ENCODE peak calls at places on chromosomes 2 and 18, in five cellular contexts. E is effector memory CD4-positive, alpha-beta T cell; U is neural progenitor cell; O is GM23248; D is trophoblast cell. I is an unnamed sample. For H3K36me3 and H3K4me1, the result is how much of the 10 kb centered on the place peaks cover.

GRCh38 chr2:161166538-161167409 is 6.5 kb downstream of the TANK start:
- DNase-seq in U (no peak), D (no peak), O (no peak), E (peak), I (no peak)

GRCh38 chr2:172376505-172377125 is 50.8 kb upstream of the ITGA6 start:
- DNase-seq in D (no peak), E (no peak), U (no peak), O (no peak), I (no peak)

GRCh38 chr2:37629529-37629928 is 41.9 kb downstream of the CDC42EP3 start:
- DNase-seq in D (no peak), U (no peak), E (no peak), O (peak), I (no peak)

GRCh38 chr2:29583548-29584121 is 337.8 kb downstream of the ALK start:
- DNase-seq in E (no peak), O (no peak), D (no peak), U (no peak), I (peak)

GRCh38 chr2:6653281-6653750 is 212.4 kb downstream of the CMPK2 start:
- DNase-seq in D (peak), U (no peak), E (no peak), O (no peak), I (no peak)

GRCh38 chr2:122643725-122644329 is 888.4 kb downstream of the TSN start:
- DNase-seq in U (no peak), D (no peak), O (peak), E (no peak), I (peak)

GRCh38 chr2:43375746-43376522 is 149.5 kb upstream of the ZFP36L2 start:
- DNase-seq in E (no peak), O (no peak), U (no peak), D (no peak), I (no peak)

GRCh38 chr2:199603748-199604291 is 146.1 kb upstream of the SATB2 start:
- DNase-seq in E (no peak), O (peak), D (no peak), U (peak), I (no peak)

GRCh38 chr2:191910518-191910917 is 63.6 kb upstream of the CAVIN2 start:
- DNase-seq in E (no peak), D (no peak), U (no peak), O (peak), I (no peak)

GRCh38 chr2:137507237-137507636 is 457.0 kb upstream of the HNMT start:
- DNase-seq in E (no peak), O (no peak), U (no peak), D (no peak), I (no peak)

DNA sequence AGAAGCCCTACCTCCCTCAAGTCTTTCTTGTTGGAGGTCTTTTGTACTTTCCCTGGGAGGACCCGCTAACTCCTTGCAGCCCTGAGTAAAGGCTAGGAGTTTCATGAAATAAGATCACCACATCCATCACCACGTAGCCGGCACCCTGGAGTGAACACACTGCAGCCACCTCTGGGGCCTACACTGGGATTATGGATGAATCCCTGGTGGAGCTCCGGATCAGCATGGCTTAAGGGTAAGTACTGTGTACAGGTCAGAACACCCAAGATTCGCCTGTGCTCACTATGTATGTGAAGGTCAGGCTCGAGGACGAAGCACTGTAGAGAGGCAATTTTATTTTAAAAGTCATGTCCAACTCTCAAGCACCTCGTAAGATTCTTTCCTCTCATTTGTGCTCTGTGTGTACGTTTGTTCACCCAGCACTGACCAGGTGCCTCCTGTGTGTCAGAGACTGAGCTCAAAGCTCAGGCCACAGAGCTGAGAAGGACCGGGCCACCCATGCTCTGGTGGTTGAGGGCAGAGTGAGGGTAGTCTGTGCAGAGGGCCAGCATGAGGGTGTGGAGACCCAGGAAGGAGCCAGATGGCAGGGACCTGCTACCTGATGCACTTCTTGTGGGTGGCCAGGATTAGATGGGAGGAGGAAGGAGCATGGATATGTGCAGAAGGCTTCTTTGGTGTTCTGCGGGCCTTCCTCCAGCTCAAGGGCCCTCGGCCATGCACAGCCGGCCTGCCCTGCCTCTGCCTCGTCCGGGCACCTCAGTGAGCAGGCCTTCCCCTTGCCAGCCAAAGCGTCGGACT is 66.7 kb upstream of the TFCP2L1 start:
- DNase-seq in U (no peak), D (no peak), E (no peak), O (no peak), I (no peak)
- H3K36me3 ChIP-seq in U (under half), D (under half), E (half or more), O (under half), I (under half)

GRCh38 chr2:234292205-234292954 is 204.5 kb downstream of the ARL4C start:
- DNase-seq in E (peak), D (no peak), U (no peak), O (no peak), I (no peak)
- H3K4me1 ChIP-seq in E (half or more), D (under half), U (under half), O (under half), I (under half)

DNA sequence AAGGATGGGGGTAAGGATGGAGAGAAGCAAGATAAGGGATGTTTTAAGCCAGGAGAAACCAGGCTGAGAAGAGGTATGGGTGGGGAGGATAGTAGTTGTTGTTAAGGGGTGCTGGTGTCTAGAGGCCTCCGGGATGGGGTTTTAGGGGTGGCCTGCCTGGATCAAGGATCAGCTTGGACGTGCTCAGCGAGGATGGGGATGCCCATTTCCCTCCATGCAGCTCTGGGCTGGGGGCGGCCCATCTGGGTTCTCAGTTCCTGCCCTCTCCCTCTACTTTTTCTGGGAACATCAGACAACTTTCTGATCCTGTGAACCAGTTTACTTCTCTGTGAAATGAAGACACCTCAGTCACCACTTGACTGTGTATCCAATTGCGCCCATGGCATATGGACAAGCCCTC is 10.1 kb downstream of the B3GNT2 start:
- DNase-seq in O (no peak), E (no peak), U (no peak), D (no peak), I (no peak)
- H3K36me3 ChIP-seq in O (under half), E (under half), U (under half), D (under half), I (under half)

GRCh38 chr2:131064589-131065232 is 28.5 kb downstream of the FAM168B start:
- DNase-seq in U (no peak), E (no peak), D (no peak), O (no peak), I (no peak)

GRCh38 chr2:131058214-131058613 is 35.0 kb downstream of the FAM168B start:
- DNase-seq in D (no peak), E (no peak), O (no peak), U (no peak), I (no peak)

GRCh38 chr2:131058905-131059304 is 34.4 kb downstream of the FAM168B start:
- DNase-seq in D (no peak), O (no peak), U (no peak), E (no peak), I (no peak)

GRCh38 chr2:131063501-131064283 is 29.6 kb downstream of the FAM168B start:
- DNase-seq in D (no peak), O (no peak), U (no peak), E (no peak), I (no peak)

DNA sequence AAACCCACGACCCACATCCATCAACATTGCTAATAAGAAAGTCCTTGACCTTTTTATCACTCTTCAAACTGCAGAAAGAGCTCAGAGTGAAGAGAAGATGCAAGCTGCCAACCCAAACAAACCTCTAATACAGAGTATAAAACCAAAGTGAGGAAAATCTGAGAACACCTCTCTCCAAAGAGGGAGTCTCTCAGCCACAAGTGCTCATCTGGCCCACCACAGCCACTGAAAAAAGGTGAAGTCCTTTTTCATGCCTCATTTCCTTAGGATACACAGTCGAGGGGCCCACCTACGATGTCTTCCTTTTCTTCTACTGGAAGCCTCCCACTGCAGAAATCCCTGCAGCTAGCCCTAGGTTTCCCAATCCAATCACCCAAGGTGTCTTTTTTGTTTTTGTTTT is 31.2 kb downstream of the FAM168B start:
- DNase-seq in U (no peak), D (no peak), O (no peak), E (no peak), I (no peak)
- H3K4me1 ChIP-seq in U (under half), D (under half), O (under half), E (under half), I (under half)

DNA sequence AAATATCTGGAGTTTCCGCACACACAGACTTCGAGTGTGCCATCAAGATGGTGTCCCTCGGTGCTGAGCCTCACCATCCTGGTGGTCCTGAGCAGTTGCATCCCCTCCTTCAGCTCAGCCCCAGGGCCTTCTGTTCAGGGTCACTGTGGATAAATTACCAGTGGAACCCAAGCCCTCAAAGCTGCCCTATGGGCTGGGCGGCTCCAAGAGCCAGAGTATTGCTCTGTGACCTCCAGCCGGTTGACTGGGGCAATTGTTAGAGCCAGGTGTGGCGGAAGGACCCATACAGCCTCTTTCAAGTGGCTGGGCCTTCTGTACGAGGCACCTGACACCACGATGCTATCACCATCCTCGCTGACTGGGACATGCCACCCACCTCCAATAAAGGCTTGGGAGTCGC is 215.5 kb downstream of the GBX2 start:
- DNase-seq in E (no peak), O (no peak), U (no peak), D (no peak), I (no peak)
- H3K36me3 ChIP-seq in E (under half), O (under half), U (under half), D (under half), I (under half)

GRCh38 chr18:37395138-37395537 is 170.5 kb downstream of the CELF4 start:
- DNase-seq in D (no peak), E (no peak), O (no peak), U (no peak), I (no peak)

GRCh38 chr18:37397814-37398213 is 167.8 kb downstream of the CELF4 start:
- DNase-seq in D (no peak), O (no peak), E (no peak), U (no peak), I (no peak)

GRCh38 chr18:37398248-37398920 is 167.2 kb downstream of the CELF4 start:
- DNase-seq in U (no peak), D (no peak), O (peak), E (no peak), I (no peak)

GRCh38 chr18:37395631-37396030 is 170.0 kb downstream of the CELF4 start:
- DNase-seq in D (no peak), E (no peak), U (no peak), O (no peak), I (no peak)

DNA sequence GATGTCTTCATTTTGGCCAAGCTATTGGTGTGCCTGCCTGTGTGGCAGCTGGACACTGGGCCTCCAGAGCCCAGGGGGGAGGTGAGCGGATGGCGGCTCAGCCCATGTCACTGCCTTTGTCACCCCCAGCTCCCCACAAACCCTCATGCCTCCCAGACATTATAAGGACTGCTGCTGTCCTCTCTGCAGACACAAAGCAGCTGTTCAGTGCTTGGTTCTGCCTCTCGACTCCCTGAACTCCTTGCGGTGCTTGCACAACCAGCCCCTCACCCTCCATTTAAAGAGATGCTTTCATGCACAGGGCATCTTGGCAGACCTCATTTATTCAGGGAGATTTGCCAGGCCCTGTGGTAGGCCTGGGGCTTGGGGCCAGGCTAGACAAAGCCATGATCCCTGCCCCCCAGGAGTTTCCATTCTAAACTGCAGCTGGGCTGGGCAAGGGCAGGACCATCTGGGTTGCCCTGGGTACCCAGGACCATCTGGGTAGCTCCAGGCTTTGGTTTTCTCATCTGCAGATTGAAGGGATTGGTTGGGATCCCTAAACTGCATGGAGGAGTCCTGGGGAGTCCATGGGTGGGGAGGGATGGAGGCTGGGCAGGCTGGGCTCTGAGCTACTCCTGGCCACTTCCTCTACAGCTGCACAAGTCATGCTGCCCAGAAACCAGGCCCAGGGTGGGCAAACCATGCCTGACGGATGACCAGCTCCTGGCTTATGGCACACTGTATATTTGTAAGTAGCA is 168.4 kb downstream of the CELF4 start:
- DNase-seq in E (no peak), U (no peak), O (no peak), D (no peak), I (no peak)
- H3K4me1 ChIP-seq in E (under half), U (under half), O (under half), D (under half), I (under half)

GRCh38 chr2:8737571-8738175 is 55.8 kb downstream of the ID2 start:
- DNase-seq in E (no peak), O (peak), U (no peak), D (no peak), I (no peak)
- H3K36me3 ChIP-seq in E (under half), O (under half), U (under half), D (under half), I (under half)

GRCh38 chr2:68385907-68386287 is 20.8 kb downstream of the PLEK start:
- DNase-seq in E (no peak), U (no peak), D (no peak), O (no peak), I (no peak)

GRCh38 chr2:68386362-68386761 is 21.3 kb downstream of the PLEK start:
- DNase-seq in D (no peak), E (no peak), U (no peak), O (no peak), I (no peak)

GRCh38 chr2:68384485-68385107 is 19.5 kb downstream of the PLEK start:
- DNase-seq in O (no peak), U (no peak), E (no peak), D (no peak), I (no peak)

GRCh38 chr2:68383778-68384177 is 18.7 kb downstream of the PLEK start:
- DNase-seq in U (no peak), E (no peak), O (no peak), D (no peak), I (no peak)

DNA sequence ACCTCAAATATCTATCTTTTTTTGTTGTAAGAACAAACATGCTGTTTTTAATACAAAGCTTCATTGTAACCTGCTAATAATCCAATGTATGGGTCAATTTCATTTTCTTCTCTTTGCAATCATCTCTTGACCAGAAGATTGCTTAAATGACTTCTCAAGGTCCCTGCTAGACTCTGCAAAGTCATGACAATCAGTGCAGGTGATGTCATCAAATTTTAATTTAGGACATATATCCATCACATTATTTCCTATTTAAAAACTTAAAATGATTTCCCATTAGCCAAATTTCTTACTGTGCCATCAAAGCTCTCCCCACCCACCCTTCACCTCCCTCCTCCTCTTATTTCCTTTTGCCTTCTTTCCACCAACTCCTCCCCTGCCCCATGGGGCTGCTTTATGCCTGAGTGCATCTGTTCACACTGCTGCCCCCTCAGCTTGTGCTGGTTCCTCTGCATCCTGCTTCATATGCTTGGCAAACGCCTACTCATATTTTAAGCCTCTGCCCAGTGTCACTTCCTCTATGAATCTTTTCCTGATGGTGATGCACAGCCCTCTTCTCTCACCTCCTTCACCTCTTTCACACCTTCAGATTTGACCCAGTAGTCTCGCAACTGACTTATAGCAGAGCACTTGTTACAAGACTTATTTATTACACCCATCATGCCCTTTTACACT is 20.3 kb downstream of the PLEK start:
- DNase-seq in E (no peak), O (no peak), U (peak), D (no peak), I (no peak)
- H3K4me1 ChIP-seq in E (under half), O (under half), U (under half), D (under half), I (under half)

GRCh38 chr2:55031505-55031904 is 18.7 kb downstream of the RTN4 start:
- DNase-seq in E (no peak), O (no peak), U (no peak), D (no peak), I (no peak)

GRCh38 chr2:55033921-55034320 is 16.3 kb downstream of the RTN4 start:
- DNase-seq in E (no peak), O (no peak), D (no peak), U (no peak), I (no peak)

GRCh38 chr2:55030766-55031165 is 19.5 kb downstream of the RTN4 start:
- DNase-seq in O (no peak), U (no peak), E (no peak), D (no peak), I (no peak)

GRCh38 chr2:55035716-55036115 is 14.5 kb downstream of the RTN4 start:
- DNase-seq in O (no peak), D (no peak), U (no peak), E (no peak), I (no peak)

GRCh38 chr2:55033076-55033742 is 17.0 kb downstream of the RTN4 start:
- DNase-seq in U (no peak), D (no peak), E (no peak), O (no peak), I (no peak)
- H3K36me3 ChIP-seq in U (under half), D (under half), E (under half), O (under half), I (under half)